ENCODE peak calls at places on chromosomes 16 and 17, in four cellular contexts. B, W, O and T are unnamed samples.

GRCh38 chr17:80347948-80348351 is 67.0 kb upstream of the ENDOV start:
- DNase-seq in B (no peak), W (no peak), O (no peak), T (no peak)

GRCh38 chr16:73890524-73891500 is 405.8 kb upstream of the PSMD7 start:
- DNase-seq in B (peak), W (no peak), O (no peak), T (no peak)

GRCh38 chr16:81491522-81492188 is 47.0 kb downstream of the CMIP start:
- DNase-seq in B (no peak), W (no peak), O (no peak), T (no peak)

GRCh38 chr16:89586853-89587252 is 11.3 kb downstream of the CPNE7 start:
- DNase-seq in B (peak), W (peak), O (no peak), T (no peak)

GRCh38 chr17:41967141-41967920 is 736 bp downstream of the CNP start:
- DNase-seq in B (peak), W (peak), O (no peak), T (peak)

GRCh38 chr16:49754495-49755290 is 101.2 kb downstream of the ZNF423 start:
- DNase-seq in B (peak), W (no peak), O (no peak), T (no peak)

GRCh38 chr17:7445011-7445927 is at the start of gene CHRNB1:
- DNase-seq in B (no peak), W (no peak), O (peak), T (peak)

GRCh38 chr17:66466933-66467367 is 164.5 kb downstream of the PRKCA start:
- DNase-seq in B (peak), W (no peak), O (no peak), T (no peak)

GRCh38 chr16:7318661-7319060 is 14.0 kb upstream of the RBFOX1 start:
- DNase-seq in B (no peak), W (no peak), O (no peak), T (no peak)

GRCh38 chr16:53991181-53992056 is 287.5 kb downstream of the FTO start:
- DNase-seq in B (peak), W (no peak), O (no peak), T (no peak)

GRCh38 chr17:33927732-33928133 is 327.4 kb upstream of the CCL2 start:
- DNase-seq in B (peak), W (no peak), O (no peak), T (no peak)

GRCh38 chr17:72383053-72383847 is 262.4 kb downstream of the SOX9 start:
- DNase-seq in B (no peak), W (no peak), O (no peak), T (no peak)

GRCh38 chr17:14926526-14927122 is 338.5 kb downstream of the PMP22 start:
- DNase-seq in B (peak), W (peak), O (peak), T (peak)

GRCh38 chr16:48914070-48914469 is 304.1 kb upstream of the N4BP1 start:
- DNase-seq in B (no peak), W (no peak), O (no peak), T (no peak)

GRCh38 chr16:68369697-68370096 is 58.9 kb downstream of the PRMT7 start:
- DNase-seq in B (no peak), W (no peak), O (no peak), T (peak)

GRCh38 chr17:82952019-82952418 is 112.2 kb upstream of the ZNF750 start:
- DNase-seq in B (no peak), W (no peak), O (no peak), T (no peak)

GRCh38 chr17:72634621-72635020 is 457.9 kb downstream of the SLC39A11 start:
- DNase-seq in B (no peak), W (no peak), O (no peak), T (peak)

GRCh38 chr17:81422776-81423697 is 27.8 kb downstream of the BAHCC1 start:
- DNase-seq in B (peak), W (no peak), O (no peak), T (no peak)

GRCh38 chr16:1089822-1090619 is 6.0 kb downstream of the C1QTNF8 start:
- DNase-seq in B (no peak), W (no peak), O (no peak), T (no peak)

GRCh38 chr16:80540516-80541305 is at the start of gene DYNLRB2:
- DNase-seq in B (peak), W (peak), O (peak), T (peak)

GRCh38 chr17:48456584-48456983 is 26.6 kb upstream of the SKAP1 start:
- DNase-seq in B (peak), W (no peak), O (no peak), T (no peak)

GRCh38 chr17:73600103-73600871 is 44.0 kb downstream of the SDK2 start:
- DNase-seq in B (peak), W (no peak), O (no peak), T (no peak)

GRCh38 chr17:46794318-46794717 is 24.2 kb downstream of the WNT3 start:
- DNase-seq in B (no peak), W (no peak), O (no peak), T (no peak)

GRCh38 chr16:86096850-86097249 is 197.9 kb downstream of the IRF8 start:
- DNase-seq in B (no peak), W (no peak), O (no peak), T (no peak)

GRCh38 chr17:3033248-3033640 is 30.2 kb downstream of the OR1D5 start:
- DNase-seq in B (no peak), W (no peak), O (no peak), T (no peak)

GRCh38 chr17:11135819-11136218 is 105.2 kb upstream of the SHISA6 start:
- DNase-seq in B (no peak), W (no peak), O (no peak), T (no peak)

GRCh38 chr16:67395458-67396158 is 2.3 kb upstream of the TPPP3 start:
- DNase-seq in B (no peak), W (no peak), O (no peak), T (no peak)

GRCh38 chr17:77507116-77507885 is 366.5 kb downstream of the SEC14L1 start:
- DNase-seq in B (no peak), W (no peak), O (no peak), T (no peak)

GRCh38 chr16:46569231-46569735 is 51.9 kb downstream of the SHCBP1 start:
- DNase-seq in B (no peak), W (no peak), O (no peak), T (no peak)

GRCh38 chr16:30947533-30948086 is 1.3 kb upstream of the ORAI3 start:
- DNase-seq in B (no peak), W (no peak), O (no peak), T (no peak)

GRCh38 chr16:50902457-50902856 is 160.6 kb downstream of the CYLD start:
- DNase-seq in B (no peak), W (no peak), O (no peak), T (no peak)

GRCh38 chr16:80254970-80255369 is 285.8 kb upstream of the DYNLRB2 start:
- DNase-seq in B (no peak), W (no peak), O (no peak), T (no peak)

GRCh38 chr17:28180449-28180848 is 138.0 kb downstream of the NLK start:
- DNase-seq in B (peak), W (no peak), O (no peak), T (no peak)

GRCh38 chr17:66717680-66718079 is 117.2 kb upstream of the CACNG5 start:
- DNase-seq in B (peak), W (no peak), O (no peak), T (no peak)

GRCh38 chr16:88754912-88755744 is 29.9 kb downstream of the PIEZO1 start:
- DNase-seq in B (peak), W (no peak), O (no peak), T (no peak)